ENCODE peak calls at places on chromosomes 12 and 14, in seven cellular contexts. O is AG09309, Y is BJ, J is choroid plexus epithelial cell, U is fibroblast of mammary gland, W is neural progenitor cell, E is AG10803. S is an unnamed sample.

GRCh38 chr12:112969547-112970306 is 8.6 kb upstream of the OAS2 start:
- DNase-seq in O (no peak), Y (no peak), J (no peak), U (no peak), W (no peak), E (no peak), S (no peak)

GRCh38 chr14:65783576-65783975 is 371.0 kb downstream of the FUT8 start:
- DNase-seq in O (no peak), Y (no peak), J (no peak), U (peak; percentile 6), W (no peak), E (peak; percentile 8), S (no peak)

GRCh38 chr12:104630230-104630670 is 173.5 kb downstream of the CHST11 start:
- DNase-seq in O (no peak), Y (no peak), J (no peak), U (no peak), W (peak; percentile 24), E (no peak), S (no peak)

GRCh38 chr12:121452356-121453021 is 52.6 kb downstream of the RNF34 start:
- DNase-seq in O (no peak), Y (no peak), J (no peak), U (no peak), W (no peak), E (no peak), S (no peak)

GRCh38 chr12:91983935-91984334 is 161.7 kb downstream of the BTG1 start:
- DNase-seq in O (no peak), Y (no peak), J (no peak), U (no peak), W (no peak), E (no peak), S (no peak)

GRCh38 chr14:50021261-50021660 is 95.1 kb downstream of the VCPKMT start:
- DNase-seq in O (no peak), Y (no peak), J (no peak), U (no peak), W (no peak), E (no peak), S (no peak)

GRCh38 chr14:97077253-97077653 is 280.1 kb downstream of the VRK1 start:
- DNase-seq in O (peak; percentile 55), Y (no peak), J (peak; percentile 10), U (peak; percentile 62), W (peak; percentile 53), E (peak; percentile 88), S (no peak)

GRCh38 chr12:89721291-89721987 is 12.8 kb upstream of the ATP2B1 start:
- DNase-seq in O (no peak), Y (no peak), J (no peak), U (no peak), W (no peak), E (no peak), S (no peak)

GRCh38 chr14:88572117-88572516 is 9.3 kb downstream of the ZC3H14 start:
- DNase-seq in O (no peak), Y (no peak), J (no peak), U (no peak), W (no peak), E (no peak), S (no peak)

GRCh38 chr12:93541578-93542217 is 30.8 kb upstream of the SOCS2 start:
- DNase-seq in O (no peak), Y (no peak), J (no peak), U (no peak), W (no peak), E (peak; percentile 9), S (no peak)

GRCh38 chr14:59244581-59244980 is 56.1 kb downstream of the DAAM1 start:
- DNase-seq in O (no peak), Y (no peak), J (no peak), U (no peak), W (no peak), E (no peak), S (no peak)

GRCh38 chr12:94062796-94063635 is 85.4 kb upstream of the PLXNC1 start:
- DNase-seq in O (no peak), Y (no peak), J (no peak), U (no peak), W (no peak), E (no peak), S (no peak)

GRCh38 chr14:68124885-68125731 is 305.5 kb downstream of the RAD51B start:
- DNase-seq in O (no peak), Y (no peak), J (peak; percentile 70), U (peak; percentile 66), W (no peak), E (peak; percentile 82), S (no peak)

GRCh38 chr12:46818654-46819053 is 7.1 kb downstream of the SLC38A4 start:
- DNase-seq in O (no peak), Y (no peak), J (no peak), U (no peak), W (no peak), E (peak; percentile 14), S (no peak)

GRCh38 chr12:110245278-110245868 is 35.7 kb upstream of the ATP2A2 start:
- DNase-seq in O (no peak), Y (no peak), J (no peak), U (peak; percentile 28), W (peak; percentile 55), E (no peak), S (no peak)

GRCh38 chr14:91374897-91375747 is 42.5 kb downstream of the CCDC88C start:
- DNase-seq in O (no peak), Y (no peak), J (no peak), U (no peak), W (peak; percentile 87), E (no peak), S (no peak)

GRCh38 chr14:99952039-99952438 is 113.2 kb upstream of the EVL start:
- DNase-seq in O (no peak), Y (no peak), J (no peak), U (no peak), W (no peak), E (no peak), S (no peak)

GRCh38 chr12:38720661-38721060 is 184.7 kb downstream of the CPNE8 start:
- DNase-seq in O (no peak), Y (no peak), J (no peak), U (no peak), W (no peak), E (no peak), S (no peak)

GRCh38 chr12:51307655-51308593 is 16.1 kb downstream of the BIN2 start:
- DNase-seq in O (peak; percentile 71), Y (peak; percentile 81), J (peak; percentile 71), U (peak; percentile 91), W (no peak), E (peak; percentile 77), S (no peak)

GRCh38 chr12:28879379-28879778 is 269.7 kb upstream of the FAR2 start:
- DNase-seq in O (no peak), Y (no peak), J (no peak), U (no peak), W (no peak), E (no peak), S (no peak)

GRCh38 chr12:118537481-118537917 is 161.1 kb downstream of the SUDS3 start:
- DNase-seq in O (no peak), Y (no peak), J (no peak), U (no peak), W (no peak), E (no peak), S (no peak)

GRCh38 chr12:79547735-79548347 is 142.9 kb downstream of the PAWR start:
- DNase-seq in O (peak; percentile 41), Y (peak; percentile 37), J (peak; percentile 89), U (peak; percentile 74), W (peak; percentile 64), E (peak; percentile 77), S (peak; percentile 79)

GRCh38 chr12:82852529-82852928 is 165.8 kb downstream of the TMTC2 start:
- DNase-seq in O (no peak), Y (no peak), J (no peak), U (no peak), W (no peak), E (no peak), S (no peak)

GRCh38 chr12:110641512-110641911 is 27.6 kb downstream of the TCTN1 start:
- DNase-seq in O (peak; percentile 2), Y (no peak), J (peak; percentile 76), U (peak; percentile 17), W (peak; percentile 44), E (no peak), S (no peak)

GRCh38 chr12:12817611-12818010 is 4.5 kb downstream of the DDX47 start:
- DNase-seq in O (no peak), Y (no peak), J (no peak), U (no peak), W (no peak), E (no peak), S (no peak)
- H3K4me3 ChIP-seq in O (no peak overlapping the region), Y (no peak overlapping the region), J (no peak overlapping the region), U (no peak overlapping the region), W (no peak overlapping the region), E (no peak overlapping the region), S (no peak overlapping the region)

DNA sequence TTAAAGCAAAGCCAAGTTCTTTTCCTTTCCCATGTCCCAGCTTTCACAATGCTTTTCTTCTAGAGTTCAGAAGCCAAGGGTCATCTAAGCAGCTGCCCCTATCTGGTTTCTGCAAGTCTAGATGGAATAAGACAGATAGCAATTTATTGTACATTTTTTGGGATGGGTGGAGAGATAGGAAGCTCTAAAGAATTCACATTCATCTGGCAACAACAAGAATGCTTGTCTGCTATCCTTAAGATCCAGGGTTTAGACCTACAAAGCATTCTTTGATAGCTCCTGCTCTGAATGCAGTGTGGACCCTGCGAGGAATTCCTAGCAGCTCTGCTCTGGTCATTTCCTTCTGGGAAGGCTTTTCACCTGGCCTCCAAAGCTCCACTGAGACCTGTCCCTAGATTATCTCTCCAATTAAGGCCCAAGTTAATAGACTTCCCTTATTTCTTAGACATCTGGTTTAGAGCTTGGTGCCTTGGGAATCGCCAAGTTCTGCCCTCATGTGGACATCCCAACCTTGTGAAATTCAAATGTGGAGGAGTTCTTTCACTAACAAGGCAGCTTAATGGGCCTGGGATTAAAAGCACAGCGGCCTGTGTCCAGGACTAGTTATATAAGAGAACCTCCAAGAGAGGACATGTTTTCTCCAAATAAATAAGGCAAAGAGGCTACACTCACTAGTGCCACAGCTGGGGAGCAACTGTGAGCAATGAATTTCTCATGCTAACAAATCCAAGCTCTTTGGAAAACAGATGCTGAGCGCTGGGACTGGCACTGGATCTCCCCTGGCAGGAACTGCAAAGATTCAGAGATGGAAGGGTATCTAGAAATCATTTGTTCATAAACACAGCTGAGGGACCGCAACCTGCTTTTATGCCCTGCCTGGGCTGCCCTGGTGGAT is 384.5 kb upstream of the DDHD1 start:
- DNase-seq in O (no peak), Y (peak; percentile 22), J (peak; percentile 2), U (peak; percentile 32), W (no peak), E (peak; percentile 45), S (peak; percentile 73)
- TF ChIP-seq CTCF in O (peak; percentile 17), Y (peak; percentile 32), J (no peak), U (no peak), W (no peak), E (peak; percentile 33), S (peak; percentile 30)

DNA sequence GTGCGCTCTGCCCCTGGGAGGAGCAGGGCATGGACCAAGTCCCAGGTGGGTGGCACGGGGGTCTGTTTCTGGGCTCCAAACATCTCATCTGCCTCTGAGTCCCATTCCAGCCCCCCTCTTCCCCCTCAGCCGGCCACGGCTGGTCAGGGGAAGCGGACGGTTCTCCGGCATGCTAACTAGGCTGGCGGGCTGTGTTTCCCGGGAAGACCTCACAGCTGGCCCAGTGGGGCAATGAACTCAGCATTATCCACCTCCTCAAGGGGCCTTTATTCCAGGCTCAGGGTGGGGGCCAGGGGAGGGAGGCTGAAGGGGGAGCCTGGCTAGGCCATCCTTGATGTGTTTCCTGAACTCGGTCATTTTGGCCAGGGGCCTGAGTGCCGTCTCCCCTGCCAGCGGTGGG is 7.7 kb downstream of the LRP1 start:
- DNase-seq in O (no peak), Y (no peak), J (no peak), U (peak; percentile 81), W (peak; percentile 65), E (peak; percentile 75), S (no peak)
- H3K4me3 ChIP-seq in O (peak overlapping the region; percentile 38), Y (peak overlapping the region; percentile 33), J (no peak overlapping the region), U (peak overlapping the region; percentile 29), W (peak overlapping the region; percentile 24), E (peak overlapping the region; percentile 58), S (peak overlapping the region; percentile 34)

GRCh38 chr14:93280743-93281142 is 52.1 kb downstream of the BTBD7 start:
- DNase-seq in O (no peak), Y (no peak), J (no peak), U (no peak), W (no peak), E (no peak), S (no peak)
- TF ChIP-seq CTCF in O (no peak), Y (no peak), J (no peak), U (no peak), W (no peak), E (no peak), S (no peak)